ENCODE peak calls at places on chromosome 6, in eight cellular contexts. One of them, this sample, is unnamed.

GRCh38 chr6:11755725-11756124 is 22.9 kb downstream of the ADTRP start:
- DNase-seq in HCT116: no peak
- DNase-seq in psoas muscle: no peak
- DNase-seq in neural crest cell: no peak
- DNase-seq in foreskin fibroblast: no peak
- DNase-seq in brain microvascular endothelial cell: no peak
- DNase-seq in CD4-positive, alpha-beta T cell: no peak
- DNase-seq in breast epithelium: no peak
- DNase-seq in this sample: no peak

GRCh38 chr6:166206066-166206465 is 38.4 kb upstream of the TBXT start:
- DNase-seq in HCT116: no peak
- DNase-seq in psoas muscle: no peak
- DNase-seq in neural crest cell: no peak
- DNase-seq in foreskin fibroblast: no peak
- DNase-seq in brain microvascular endothelial cell: no peak
- DNase-seq in CD4-positive, alpha-beta T cell: no peak
- DNase-seq in breast epithelium: no peak
- DNase-seq in this sample: no peak

GRCh38 chr6:79602859-79603258 is 28.3 kb upstream of the SH3BGRL2 start:
- DNase-seq in HCT116: no peak
- DNase-seq in psoas muscle: no peak
- DNase-seq in neural crest cell: no peak
- DNase-seq in foreskin fibroblast: no peak
- DNase-seq in brain microvascular endothelial cell: no peak
- DNase-seq in CD4-positive, alpha-beta T cell: no peak
- DNase-seq in breast epithelium: no peak
- DNase-seq in this sample: no peak

GRCh38 chr6:33771342-33772113 is 17.4 kb downstream of the LEMD2 start:
- DNase-seq in HCT116: peak
- DNase-seq in psoas muscle: peak
- DNase-seq in neural crest cell: peak
- DNase-seq in foreskin fibroblast: peak
- DNase-seq in brain microvascular endothelial cell: peak
- DNase-seq in CD4-positive, alpha-beta T cell: peak
- DNase-seq in breast epithelium: peak
- DNase-seq in this sample: no peak

GRCh38 chr6:134041093-134041492 is 11.3 kb downstream of the SLC2A12 start:
- DNase-seq in HCT116: peak
- DNase-seq in psoas muscle: no peak
- DNase-seq in neural crest cell: no peak
- DNase-seq in foreskin fibroblast: peak
- DNase-seq in brain microvascular endothelial cell: peak
- DNase-seq in CD4-positive, alpha-beta T cell: no peak
- DNase-seq in breast epithelium: no peak
- DNase-seq in this sample: no peak

GRCh38 chr6:83884523-83884922 is 25.0 kb downstream of the CYB5R4 start:
- DNase-seq in HCT116: peak
- DNase-seq in psoas muscle: no peak
- DNase-seq in neural crest cell: no peak
- DNase-seq in foreskin fibroblast: peak
- DNase-seq in brain microvascular endothelial cell: no peak
- DNase-seq in CD4-positive, alpha-beta T cell: no peak
- DNase-seq in breast epithelium: no peak
- DNase-seq in this sample: no peak

GRCh38 chr6:117829594-117830319 is 77.3 kb upstream of the SLC35F1 start:
- DNase-seq in HCT116: peak
- DNase-seq in psoas muscle: no peak
- DNase-seq in neural crest cell: peak
- DNase-seq in foreskin fibroblast: no peak
- DNase-seq in brain microvascular endothelial cell: peak
- DNase-seq in CD4-positive, alpha-beta T cell: no peak
- DNase-seq in breast epithelium: no peak
- DNase-seq in this sample: no peak

GRCh38 chr6:169035381-169036280 is 218.0 kb downstream of the THBS2 start:
- DNase-seq in HCT116: no peak
- DNase-seq in psoas muscle: no peak
- DNase-seq in neural crest cell: no peak
- DNase-seq in foreskin fibroblast: peak
- DNase-seq in brain microvascular endothelial cell: peak
- DNase-seq in CD4-positive, alpha-beta T cell: no peak
- DNase-seq in breast epithelium: no peak
- DNase-seq in this sample: no peak

GRCh38 chr6:6058054-6058444 is 51.3 kb upstream of the NRN1 start:
- DNase-seq in HCT116: no peak
- DNase-seq in psoas muscle: no peak
- DNase-seq in neural crest cell: no peak
- DNase-seq in foreskin fibroblast: no peak
- DNase-seq in brain microvascular endothelial cell: no peak
- DNase-seq in CD4-positive, alpha-beta T cell: no peak
- DNase-seq in breast epithelium: no peak
- DNase-seq in this sample: no peak

DNA sequence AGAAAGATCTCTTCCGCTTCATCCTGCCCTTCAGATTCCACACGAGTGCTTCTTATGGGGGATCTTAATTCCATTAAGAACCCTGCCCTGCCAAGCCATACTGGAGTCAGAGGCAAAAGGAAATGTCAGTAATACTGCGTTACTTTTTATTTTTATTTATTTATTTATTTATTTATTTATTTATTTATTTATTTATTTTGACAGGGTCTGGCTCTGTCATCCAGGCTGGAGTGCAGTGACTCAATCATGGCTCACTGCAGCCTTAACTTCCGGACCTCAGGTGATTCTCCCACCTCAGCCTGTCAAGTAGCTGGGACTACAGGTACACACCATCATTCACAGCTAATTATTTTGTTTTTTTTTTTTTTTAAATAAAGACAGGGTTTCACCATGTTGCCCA is 79.5 kb downstream of the MYB start:
- DNase-seq in HCT116: no peak
- DNase-seq in psoas muscle: no peak
- DNase-seq in neural crest cell: no peak
- DNase-seq in foreskin fibroblast: no peak
- DNase-seq in brain microvascular endothelial cell: no peak
- DNase-seq in CD4-positive, alpha-beta T cell: no peak
- DNase-seq in breast epithelium: no peak
- DNase-seq in this sample: no peak
- TF ChIP-seq CTCF in HCT116: no peak
- TF ChIP-seq CTCF in psoas muscle: no peak
- TF ChIP-seq CTCF in neural crest cell: no peak
- TF ChIP-seq CTCF in foreskin fibroblast: no peak
- TF ChIP-seq CTCF in brain microvascular endothelial cell: no peak
- TF ChIP-seq CTCF in CD4-positive, alpha-beta T cell: no peak
- TF ChIP-seq CTCF in breast epithelium: no peak
- TF ChIP-seq CTCF in this sample: no peak

DNA sequence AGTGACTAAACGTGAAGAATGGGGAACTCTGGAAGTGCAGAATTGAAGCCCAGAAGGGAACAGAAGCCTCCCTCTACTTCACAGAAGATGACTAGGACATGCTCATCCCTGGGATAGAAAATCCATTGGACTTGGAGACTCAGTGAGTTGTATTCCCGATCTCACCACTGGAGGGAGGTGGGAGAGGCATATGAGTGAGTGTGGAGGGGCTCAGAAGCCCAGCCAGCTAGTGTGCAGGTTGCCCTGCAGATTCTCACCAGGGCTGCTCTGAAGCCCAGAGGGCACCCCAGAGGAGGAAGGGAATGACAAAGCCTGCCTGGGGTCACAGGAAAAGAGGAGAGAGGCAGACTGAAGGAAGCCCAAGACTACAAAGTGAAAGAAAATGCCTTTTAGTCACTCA is 42.1 kb upstream of the HLA-E start:
- DNase-seq in HCT116: peak
- DNase-seq in psoas muscle: no peak
- DNase-seq in neural crest cell: no peak
- DNase-seq in foreskin fibroblast: no peak
- DNase-seq in brain microvascular endothelial cell: peak
- DNase-seq in CD4-positive, alpha-beta T cell: no peak
- DNase-seq in breast epithelium: no peak
- DNase-seq in this sample: no peak
- TF ChIP-seq CTCF in HCT116: no peak
- TF ChIP-seq CTCF in psoas muscle: no peak
- TF ChIP-seq CTCF in neural crest cell: peak
- TF ChIP-seq CTCF in foreskin fibroblast: no peak
- TF ChIP-seq CTCF in brain microvascular endothelial cell: peak
- TF ChIP-seq CTCF in CD4-positive, alpha-beta T cell: no peak
- TF ChIP-seq CTCF in breast epithelium: no peak
- TF ChIP-seq CTCF in this sample: no peak

GRCh38 chr6:109441069-109441816 is 719 bp downstream of the SMPD2 start:
- DNase-seq in HCT116: no peak
- DNase-seq in psoas muscle: peak
- DNase-seq in neural crest cell: peak
- DNase-seq in foreskin fibroblast: no peak
- DNase-seq in brain microvascular endothelial cell: no peak
- DNase-seq in CD4-positive, alpha-beta T cell: peak
- DNase-seq in breast epithelium: peak
- DNase-seq in this sample: no peak
- TF ChIP-seq CTCF in HCT116: no peak
- TF ChIP-seq CTCF in psoas muscle: no peak
- TF ChIP-seq CTCF in neural crest cell: peak
- TF ChIP-seq CTCF in foreskin fibroblast: no peak
- TF ChIP-seq CTCF in brain microvascular endothelial cell: peak
- TF ChIP-seq CTCF in CD4-positive, alpha-beta T cell: peak
- TF ChIP-seq CTCF in breast epithelium: peak
- TF ChIP-seq CTCF in this sample: peak

DNA sequence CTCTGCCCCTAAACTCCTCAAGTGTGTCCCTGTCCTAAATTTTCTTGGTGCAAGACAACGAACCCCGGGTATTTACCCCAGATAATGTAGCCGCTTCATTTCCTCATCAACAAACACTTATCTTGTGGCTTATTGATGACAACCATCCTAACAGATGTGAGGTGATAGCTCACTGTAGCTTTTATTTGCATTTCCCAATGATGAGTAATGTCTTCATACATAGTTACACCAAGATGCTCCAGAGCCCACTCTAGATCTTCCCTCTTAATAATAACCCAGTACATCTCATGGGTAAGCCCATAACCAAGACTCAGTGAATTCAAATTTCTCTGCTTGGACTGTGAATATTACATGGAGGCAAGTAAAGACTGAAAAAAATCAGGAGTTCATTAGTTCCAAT is 48.2 kb upstream of the BEND6 start:
- DNase-seq in HCT116: no peak
- DNase-seq in psoas muscle: no peak
- DNase-seq in neural crest cell: no peak
- DNase-seq in foreskin fibroblast: peak
- DNase-seq in brain microvascular endothelial cell: peak
- DNase-seq in CD4-positive, alpha-beta T cell: no peak
- DNase-seq in breast epithelium: no peak
- DNase-seq in this sample: no peak
- TF ChIP-seq CTCF in HCT116: no peak
- TF ChIP-seq CTCF in psoas muscle: no peak
- TF ChIP-seq CTCF in neural crest cell: no peak
- TF ChIP-seq CTCF in foreskin fibroblast: no peak
- TF ChIP-seq CTCF in brain microvascular endothelial cell: no peak
- TF ChIP-seq CTCF in CD4-positive, alpha-beta T cell: no peak
- TF ChIP-seq CTCF in breast epithelium: no peak
- TF ChIP-seq CTCF in this sample: no peak

GRCh38 chr6:17705428-17705777 is 1.3 kb downstream of the NUP153 start:
- DNase-seq in HCT116: peak
- DNase-seq in psoas muscle: no peak
- DNase-seq in neural crest cell: no peak
- DNase-seq in foreskin fibroblast: peak
- DNase-seq in brain microvascular endothelial cell: peak
- DNase-seq in CD4-positive, alpha-beta T cell: no peak
- DNase-seq in breast epithelium: peak
- DNase-seq in this sample: peak

GRCh38 chr6:17703256-17703694 is 3.5 kb downstream of the NUP153 start:
- DNase-seq in HCT116: no peak
- DNase-seq in psoas muscle: no peak
- DNase-seq in neural crest cell: no peak
- DNase-seq in foreskin fibroblast: peak
- DNase-seq in brain microvascular endothelial cell: peak
- DNase-seq in CD4-positive, alpha-beta T cell: no peak
- DNase-seq in breast epithelium: peak
- DNase-seq in this sample: peak

GRCh38 chr6:17705778-17706579 is 746 bp downstream of the NUP153 start:
- DNase-seq in HCT116: no peak
- DNase-seq in psoas muscle: peak
- DNase-seq in neural crest cell: peak
- DNase-seq in foreskin fibroblast: no peak
- DNase-seq in brain microvascular endothelial cell: peak
- DNase-seq in CD4-positive, alpha-beta T cell: peak
- DNase-seq in breast epithelium: peak
- DNase-seq in this sample: peak

DNA sequence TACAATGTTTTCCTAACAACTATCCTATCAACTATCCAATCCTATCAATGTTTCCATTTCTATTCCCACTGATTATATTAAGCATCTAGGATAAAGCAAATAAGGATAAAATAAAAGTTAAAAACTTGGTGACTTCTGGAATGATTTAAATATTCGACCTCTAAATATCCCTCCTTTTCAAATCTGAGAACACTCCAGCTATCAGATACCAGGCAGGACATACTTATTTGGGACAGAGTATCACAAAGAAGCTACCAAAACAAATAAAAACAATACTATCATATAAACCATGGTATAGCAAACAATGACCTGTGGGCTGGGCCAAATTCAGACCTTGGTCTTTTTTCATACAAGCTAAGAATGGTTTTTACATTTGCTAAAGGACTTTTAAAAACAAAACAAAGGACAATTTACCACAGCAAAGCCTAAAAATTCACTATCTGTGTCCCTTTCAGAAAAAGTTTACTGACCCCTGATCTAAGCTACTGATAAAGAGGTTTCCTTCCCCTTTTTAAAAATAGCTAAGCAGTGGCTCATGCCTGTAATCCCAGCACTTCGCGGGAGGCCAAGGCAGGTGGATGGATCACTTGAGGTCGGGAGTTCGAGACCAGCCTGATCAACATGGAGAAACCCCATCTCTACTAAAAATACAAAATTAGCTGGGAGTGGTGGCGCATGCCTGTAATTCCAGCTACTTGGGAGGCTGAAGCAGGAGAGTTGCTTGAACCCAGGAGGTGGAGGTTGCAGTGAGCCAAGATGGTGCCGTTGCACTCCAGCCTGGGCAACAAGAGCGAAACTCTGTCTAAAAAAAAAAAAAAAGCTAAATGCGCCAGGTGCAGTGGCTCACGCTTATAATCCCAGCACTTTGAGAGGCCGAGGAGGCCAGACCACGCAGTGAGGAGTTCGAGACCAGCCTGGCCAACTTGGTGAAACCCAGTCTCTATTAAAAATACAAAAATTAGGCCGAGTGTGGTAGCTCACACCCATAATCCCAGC is 6.0 kb downstream of the NUP153 start:
- DNase-seq in HCT116: no peak
- DNase-seq in psoas muscle: no peak
- DNase-seq in neural crest cell: no peak
- DNase-seq in foreskin fibroblast: no peak
- DNase-seq in brain microvascular endothelial cell: no peak
- DNase-seq in CD4-positive, alpha-beta T cell: no peak
- DNase-seq in breast epithelium: no peak
- DNase-seq in this sample: no peak
- TF ChIP-seq CTCF in HCT116: no peak
- TF ChIP-seq CTCF in psoas muscle: no peak
- TF ChIP-seq CTCF in neural crest cell: no peak
- TF ChIP-seq CTCF in foreskin fibroblast: no peak
- TF ChIP-seq CTCF in brain microvascular endothelial cell: no peak
- TF ChIP-seq CTCF in CD4-positive, alpha-beta T cell: no peak
- TF ChIP-seq CTCF in breast epithelium: no peak
- TF ChIP-seq CTCF in this sample: no peak

GRCh38 chr6:70310063-70310694 is 7.3 kb upstream of the COL9A1 start:
- DNase-seq in HCT116: peak
- DNase-seq in psoas muscle: no peak
- DNase-seq in neural crest cell: no peak
- DNase-seq in foreskin fibroblast: peak
- DNase-seq in brain microvascular endothelial cell: peak
- DNase-seq in CD4-positive, alpha-beta T cell: no peak
- DNase-seq in breast epithelium: no peak
- DNase-seq in this sample: peak
- TF ChIP-seq CTCF in HCT116: peak
- TF ChIP-seq CTCF in psoas muscle: peak
- TF ChIP-seq CTCF in neural crest cell: peak
- TF ChIP-seq CTCF in foreskin fibroblast: peak
- TF ChIP-seq CTCF in brain microvascular endothelial cell: peak
- TF ChIP-seq CTCF in CD4-positive, alpha-beta T cell: peak
- TF ChIP-seq CTCF in breast epithelium: peak
- TF ChIP-seq CTCF in this sample: peak

GRCh38 chr6:29142349-29142748 is 28.4 kb upstream of the OR2J2 start:
- DNase-seq in HCT116: no peak
- DNase-seq in psoas muscle: no peak
- DNase-seq in neural crest cell: no peak
- DNase-seq in foreskin fibroblast: no peak
- DNase-seq in brain microvascular endothelial cell: no peak
- DNase-seq in CD4-positive, alpha-beta T cell: no peak
- DNase-seq in breast epithelium: no peak
- DNase-seq in this sample: no peak
- TF ChIP-seq CTCF in HCT116: no peak
- TF ChIP-seq CTCF in psoas muscle: no peak
- TF ChIP-seq CTCF in neural crest cell: no peak
- TF ChIP-seq CTCF in foreskin fibroblast: no peak
- TF ChIP-seq CTCF in brain microvascular endothelial cell: no peak
- TF ChIP-seq CTCF in CD4-positive, alpha-beta T cell: no peak
- TF ChIP-seq CTCF in breast epithelium: no peak
- TF ChIP-seq CTCF in this sample: no peak